ENCODE peak calls at places on chromosome 11, in eight cellular contexts. One of them, this sample, is unnamed.

GRCh38 chr11:120599816-120600420 is 88.4 kb downstream of the GRIK4 start:
- DNase-seq in MCF 10A: no peak
- DNase-seq in AG09309: no peak
- DNase-seq in heart left ventricle: no peak
- DNase-seq in hepatocyte: no peak
- DNase-seq in AG09319: no peak
- DNase-seq in astrocyte: no peak
- DNase-seq in A549: no peak
- DNase-seq in this sample: no peak

GRCh38 chr11:126919147-126919823 is 81.3 kb downstream of the KIRREL3 start:
- DNase-seq in AG09309: no peak
- DNase-seq in MCF 10A: no peak
- DNase-seq in AG09319: no peak
- DNase-seq in heart left ventricle: no peak
- DNase-seq in astrocyte: no peak
- DNase-seq in hepatocyte: no peak
- DNase-seq in A549: no peak
- DNase-seq in this sample: no peak

GRCh38 chr11:79221417-79222130 is 219.3 kb downstream of the TENM4 start:
- DNase-seq in hepatocyte: no peak
- DNase-seq in astrocyte: no peak
- DNase-seq in MCF 10A: no peak
- DNase-seq in A549: no peak
- DNase-seq in heart left ventricle: no peak
- DNase-seq in AG09309: no peak
- DNase-seq in AG09319: no peak
- DNase-seq in this sample: no peak

GRCh38 chr11:61429346-61429690 is 457 bp downstream of the CPSF7 start:
- DNase-seq in astrocyte: peak; percentile 27
- DNase-seq in hepatocyte: peak; percentile 88
- DNase-seq in AG09309: no peak
- DNase-seq in heart left ventricle: peak; percentile 73
- DNase-seq in MCF 10A: peak; percentile 35
- DNase-seq in AG09319: peak; percentile 22
- DNase-seq in A549: peak; percentile 58
- DNase-seq in this sample: peak; percentile 78

GRCh38 chr11:10735532-10736465 is 15.2 kb upstream of the CTR9 start:
- DNase-seq in hepatocyte: peak; percentile 96
- DNase-seq in MCF 10A: peak; percentile 93
- DNase-seq in AG09309: peak; percentile 92
- DNase-seq in AG09319: peak; percentile 95
- DNase-seq in heart left ventricle: peak; percentile 93
- DNase-seq in A549: peak; percentile 93
- DNase-seq in astrocyte: peak; percentile 82
- DNase-seq in this sample: peak; percentile 91

GRCh38 chr11:68143310-68143689 is 22.1 kb upstream of the CHKA start:
- DNase-seq in astrocyte: no peak
- DNase-seq in AG09309: no peak
- DNase-seq in heart left ventricle: no peak
- DNase-seq in A549: no peak
- DNase-seq in MCF 10A: no peak
- DNase-seq in AG09319: no peak
- DNase-seq in hepatocyte: no peak
- DNase-seq in this sample: no peak

GRCh38 chr11:10407055-10407454 is 48.0 kb upstream of the AMPD3 start:
- DNase-seq in heart left ventricle: no peak
- DNase-seq in MCF 10A: peak; percentile 85
- DNase-seq in A549: peak; percentile 33
- DNase-seq in AG09319: no peak
- DNase-seq in astrocyte: no peak
- DNase-seq in hepatocyte: no peak
- DNase-seq in AG09309: no peak
- DNase-seq in this sample: no peak

GRCh38 chr11:38460901-38461300 is 1862.9 kb upstream of the RAG2 start:
- DNase-seq in MCF 10A: peak; percentile 94
- DNase-seq in astrocyte: peak; percentile 92
- DNase-seq in hepatocyte: peak; percentile 39
- DNase-seq in heart left ventricle: peak; percentile 33
- DNase-seq in AG09309: no peak
- DNase-seq in AG09319: peak; percentile 42
- DNase-seq in A549: no peak
- DNase-seq in this sample: no peak

GRCh38 chr11:120134106-120134930 is 3.6 kb downstream of the TRIM29 start:
- DNase-seq in heart left ventricle: peak; percentile 5
- DNase-seq in MCF 10A: no peak
- DNase-seq in A549: no peak
- DNase-seq in hepatocyte: no peak
- DNase-seq in astrocyte: no peak
- DNase-seq in AG09319: no peak
- DNase-seq in AG09309: no peak
- DNase-seq in this sample: no peak

GRCh38 chr11:95419915-95420314 is 188.9 kb upstream of the SESN3 start:
- DNase-seq in hepatocyte: peak; percentile 51
- DNase-seq in AG09309: peak; percentile 11
- DNase-seq in MCF 10A: peak; percentile 21
- DNase-seq in astrocyte: peak; percentile 75
- DNase-seq in heart left ventricle: no peak
- DNase-seq in AG09319: peak; percentile 31
- DNase-seq in A549: no peak
- DNase-seq in this sample: no peak

GRCh38 chr11:132864811-132865576 is 667.3 kb downstream of the OPCML start:
- DNase-seq in heart left ventricle: no peak
- DNase-seq in AG09309: no peak
- DNase-seq in astrocyte: no peak
- DNase-seq in MCF 10A: no peak
- DNase-seq in A549: no peak
- DNase-seq in hepatocyte: no peak
- DNase-seq in AG09319: no peak
- DNase-seq in this sample: no peak

GRCh38 chr11:65586247-65586630 is 9.4 kb downstream of the KCNK7 start:
- DNase-seq in AG09309: no peak
- DNase-seq in A549: no peak
- DNase-seq in hepatocyte: no peak
- DNase-seq in heart left ventricle: no peak
- DNase-seq in AG09319: no peak
- DNase-seq in astrocyte: no peak
- DNase-seq in MCF 10A: no peak
- DNase-seq in this sample: no peak

GRCh38 chr11:74673956-74674355 is 57.3 kb downstream of the CHRDL2 start:
- DNase-seq in AG09319: no peak
- DNase-seq in AG09309: no peak
- DNase-seq in A549: no peak
- DNase-seq in hepatocyte: no peak
- DNase-seq in heart left ventricle: no peak
- DNase-seq in MCF 10A: no peak
- DNase-seq in astrocyte: no peak
- DNase-seq in this sample: no peak

GRCh38 chr11:27084407-27084985 is 43.9 kb downstream of the BBOX1 start:
- DNase-seq in A549: no peak
- DNase-seq in AG09309: peak; percentile 7
- DNase-seq in MCF 10A: no peak
- DNase-seq in AG09319: no peak
- DNase-seq in astrocyte: peak; percentile 55
- DNase-seq in hepatocyte: no peak
- DNase-seq in heart left ventricle: no peak
- DNase-seq in this sample: no peak

GRCh38 chr11:70445605-70446004 is 47.3 kb downstream of the CTTN start:
- DNase-seq in hepatocyte: no peak
- DNase-seq in AG09309: no peak
- DNase-seq in heart left ventricle: no peak
- DNase-seq in astrocyte: peak; percentile 11
- DNase-seq in MCF 10A: no peak
- DNase-seq in A549: no peak
- DNase-seq in AG09319: no peak
- DNase-seq in this sample: no peak

GRCh38 chr11:70443043-70444030 is 45.0 kb downstream of the CTTN start:
- DNase-seq in astrocyte: no peak
- DNase-seq in MCF 10A: no peak
- DNase-seq in heart left ventricle: no peak
- DNase-seq in hepatocyte: no peak
- DNase-seq in AG09319: no peak
- DNase-seq in A549: no peak
- DNase-seq in AG09309: no peak
- DNase-seq in this sample: no peak

GRCh38 chr11:70445091-70445490 is 46.8 kb downstream of the CTTN start:
- DNase-seq in AG09309: no peak
- DNase-seq in MCF 10A: no peak
- DNase-seq in hepatocyte: no peak
- DNase-seq in AG09319: no peak
- DNase-seq in astrocyte: no peak
- DNase-seq in A549: no peak
- DNase-seq in heart left ventricle: no peak
- DNase-seq in this sample: no peak

GRCh38 chr11:70454197-70454767 is 56.0 kb downstream of the CTTN start:
- DNase-seq in hepatocyte: no peak
- DNase-seq in astrocyte: no peak
- DNase-seq in A549: no peak
- DNase-seq in AG09319: no peak
- DNase-seq in AG09309: no peak
- DNase-seq in heart left ventricle: no peak
- DNase-seq in MCF 10A: no peak
- DNase-seq in this sample: no peak

DNA sequence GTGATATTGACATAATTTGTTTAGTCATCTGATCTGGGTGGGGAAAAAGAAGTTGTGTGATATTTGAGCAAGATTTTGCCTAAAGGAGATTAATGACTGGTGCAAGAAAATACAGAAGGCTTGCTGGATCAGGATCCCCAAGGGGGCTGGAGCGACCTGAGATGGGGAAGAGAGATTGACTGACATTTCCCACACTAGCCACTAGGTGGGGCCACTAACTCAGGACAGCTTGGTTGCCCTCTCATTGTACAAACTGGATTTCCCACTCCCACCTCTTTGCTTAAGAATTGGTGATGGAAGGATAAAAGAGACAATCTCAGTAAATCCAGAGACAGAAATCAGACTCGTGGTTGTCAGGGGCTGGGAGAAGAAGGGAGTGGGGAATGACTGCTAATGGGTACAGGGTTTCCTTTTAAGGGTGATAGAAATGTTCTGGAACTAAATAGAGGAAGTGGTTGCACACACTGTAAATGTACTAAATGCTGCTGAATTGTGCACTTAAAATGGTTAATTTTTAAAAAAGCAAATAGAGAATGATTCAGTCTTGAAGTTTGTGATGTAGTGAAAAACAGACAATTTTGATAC is 50.7 kb downstream of the CTTN start:
- DNase-seq in MCF 10A: no peak
- DNase-seq in AG09319: no peak
- DNase-seq in A549: peak; percentile 30
- DNase-seq in astrocyte: no peak
- DNase-seq in AG09309: no peak
- DNase-seq in heart left ventricle: no peak
- DNase-seq in hepatocyte: no peak
- DNase-seq in this sample: no peak
- TF ChIP-seq CTCF in MCF 10A: peak; percentile 55
- TF ChIP-seq CTCF in AG09319: peak; percentile 23
- TF ChIP-seq CTCF in A549: peak; percentile 33
- TF ChIP-seq CTCF in astrocyte: peak; percentile 56
- TF ChIP-seq CTCF in AG09309: peak; percentile 43
- TF ChIP-seq CTCF in heart left ventricle: peak; percentile 26
- TF ChIP-seq CTCF in hepatocyte: peak; percentile 17
- TF ChIP-seq CTCF in this sample: peak; percentile 14

GRCh38 chr11:105130189-105130813 is 9.3 kb downstream of the CARD18 start:
- DNase-seq in AG09309: no peak
- DNase-seq in AG09319: no peak
- DNase-seq in A549: no peak
- DNase-seq in MCF 10A: peak; percentile 31
- DNase-seq in hepatocyte: no peak
- DNase-seq in astrocyte: no peak
- DNase-seq in heart left ventricle: no peak
- DNase-seq in this sample: no peak
- TF ChIP-seq CTCF in AG09309: no peak
- TF ChIP-seq CTCF in AG09319: no peak
- TF ChIP-seq CTCF in A549: no peak
- TF ChIP-seq CTCF in MCF 10A: no peak
- TF ChIP-seq CTCF in hepatocyte: no peak
- TF ChIP-seq CTCF in astrocyte: no peak
- TF ChIP-seq CTCF in heart left ventricle: no peak
- TF ChIP-seq CTCF in this sample: no peak

GRCh38 chr11:21839870-21840269 is 353.0 kb upstream of the ANO5 start:
- DNase-seq in hepatocyte: no peak
- DNase-seq in A549: no peak
- DNase-seq in AG09319: no peak
- DNase-seq in astrocyte: no peak
- DNase-seq in heart left ventricle: no peak
- DNase-seq in AG09309: no peak
- DNase-seq in MCF 10A: no peak
- DNase-seq in this sample: no peak

DNA sequence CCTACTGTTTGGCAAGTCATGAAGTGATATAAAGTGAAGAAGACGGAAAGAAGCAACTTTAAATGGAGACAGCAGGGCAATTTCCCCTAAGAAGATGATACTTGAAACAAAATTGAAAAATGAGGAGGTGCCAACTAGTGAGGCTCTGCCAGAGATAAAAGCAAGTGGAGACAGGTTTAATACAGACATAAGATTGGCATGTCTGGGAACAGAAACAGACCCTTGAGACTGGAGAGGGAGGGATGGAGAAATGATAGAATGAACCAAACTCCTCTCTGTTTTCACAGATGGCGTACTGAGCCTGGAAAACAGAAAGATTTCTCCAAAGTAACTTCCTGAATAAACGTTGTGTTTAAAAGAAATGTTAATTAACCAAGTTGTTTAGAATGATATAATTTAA is 354.5 kb upstream of the ANO5 start:
- DNase-seq in astrocyte: no peak
- DNase-seq in MCF 10A: no peak
- DNase-seq in AG09319: no peak
- DNase-seq in AG09309: no peak
- DNase-seq in heart left ventricle: no peak
- DNase-seq in hepatocyte: no peak
- DNase-seq in A549: no peak
- DNase-seq in this sample: no peak
- TF ChIP-seq CTCF in astrocyte: no peak
- TF ChIP-seq CTCF in MCF 10A: no peak
- TF ChIP-seq CTCF in AG09319: no peak
- TF ChIP-seq CTCF in AG09309: no peak
- TF ChIP-seq CTCF in heart left ventricle: no peak
- TF ChIP-seq CTCF in hepatocyte: no peak
- TF ChIP-seq CTCF in A549: no peak
- TF ChIP-seq CTCF in this sample: no peak

DNA sequence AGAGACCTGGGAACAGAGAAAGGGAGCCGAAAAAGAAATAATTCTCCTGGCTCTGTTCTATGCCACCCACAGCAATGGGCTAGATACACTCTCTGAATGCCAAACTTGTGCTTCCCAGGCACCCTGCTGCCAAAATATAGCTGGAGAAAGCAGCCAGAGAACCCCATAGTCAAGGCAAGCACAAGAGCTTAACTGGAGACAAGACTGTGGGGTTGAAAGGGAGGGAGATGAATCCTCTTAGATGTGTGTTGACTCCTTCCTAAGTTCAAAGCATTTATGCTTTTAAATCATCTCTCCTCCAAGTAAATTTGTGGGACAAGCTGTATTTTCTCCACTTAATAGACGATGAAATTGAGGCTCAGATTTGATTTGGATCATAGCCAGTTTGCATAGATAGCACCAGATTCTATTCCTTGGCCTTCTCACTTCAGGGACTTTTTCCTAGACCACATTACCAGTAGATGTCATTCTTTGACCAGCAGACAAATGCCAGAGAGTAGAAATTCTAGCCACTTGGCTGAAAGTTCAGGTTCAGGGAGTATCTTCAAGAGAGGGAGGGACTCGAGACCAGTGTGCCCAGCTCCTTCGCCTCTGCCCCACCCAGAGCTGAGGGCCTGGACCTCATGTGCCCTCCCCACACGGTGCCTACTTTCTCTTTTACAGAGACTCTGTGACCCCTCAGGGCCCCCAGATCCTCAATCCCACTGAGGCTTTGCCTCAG is 16.6 kb upstream of the ETS1 start:
- DNase-seq in hepatocyte: no peak
- DNase-seq in heart left ventricle: no peak
- DNase-seq in AG09309: no peak
- DNase-seq in A549: no peak
- DNase-seq in MCF 10A: no peak
- DNase-seq in astrocyte: no peak
- DNase-seq in AG09319: no peak
- DNase-seq in this sample: peak; percentile 25
- TF ChIP-seq CTCF in hepatocyte: no peak
- TF ChIP-seq CTCF in heart left ventricle: no peak
- TF ChIP-seq CTCF in AG09309: no peak
- TF ChIP-seq CTCF in A549: no peak
- TF ChIP-seq CTCF in MCF 10A: no peak
- TF ChIP-seq CTCF in astrocyte: no peak
- TF ChIP-seq CTCF in AG09319: no peak
- TF ChIP-seq CTCF in this sample: peak; percentile 40

This sample was measured in GM10248.